ENCODE peak calls at places on chromosomes 13 and 19, in four cellular contexts. D, F, Z and L are unnamed samples.

GRCh38 chr19:32333227-32333626 is 12.2 kb upstream of the ZNF507 start:
- DNase-seq in D (no peak), F (no peak), Z (no peak), L (no peak)

GRCh38 chr19:5801796-5802616 is 2.9 kb upstream of the NRTN start:
- DNase-seq in D (no peak), F (peak), Z (no peak), L (peak)

GRCh38 chr13:42696191-42696590 is 85.2 kb upstream of the FAM216B start:
- DNase-seq in D (no peak), F (peak), Z (no peak), L (no peak)

GRCh38 chr19:58562126-58563033 is 4.0 kb upstream of the UBE2M start:
- DNase-seq in D (no peak), F (no peak), Z (no peak), L (no peak)

GRCh38 chr19:871446-872265 is 12.2 kb downstream of the CFD start:
- DNase-seq in D (no peak), F (no peak), Z (no peak), L (no peak)

GRCh38 chr13:74074723-74075122 is 59.5 kb downstream of the KLF12 start:
- DNase-seq in D (no peak), F (peak), Z (no peak), L (no peak)

GRCh38 chr13:114100446-114101320 is 31.7 kb downstream of the RASA3 start:
- DNase-seq in D (no peak), F (no peak), Z (no peak), L (no peak)

GRCh38 chr19:4596033-4596904 is 36.8 kb upstream of the SEMA6B start:
- DNase-seq in D (no peak), F (no peak), Z (no peak), L (no peak)

GRCh38 chr13:33637978-33638743 is 179.8 kb upstream of the RFC3 start:
- DNase-seq in D (no peak), F (peak), Z (no peak), L (peak)

GRCh38 chr19:49595819-49596404 is 4.9 kb downstream of the PRR12 start:
- DNase-seq in D (no peak), F (no peak), Z (no peak), L (no peak)

GRCh38 chr13:41696163-41697003 is 239.0 kb downstream of the RGCC start:
- DNase-seq in D (no peak), F (peak), Z (no peak), L (peak)

GRCh38 chr13:100550433-100550832 is 38.2 kb downstream of the GGACT start:
- DNase-seq in D (no peak), F (no peak), Z (no peak), L (peak)

GRCh38 chr19:33125929-33126388 is 6.0 kb upstream of the WDR88 start:
- DNase-seq in D (peak), F (peak), Z (peak), L (peak)

GRCh38 chr19:41144403-41144802 is 30.2 kb downstream of the CYP2F1 start:
- DNase-seq in D (peak), F (peak), Z (peak), L (peak)